ENCODE peak calls at places on chromosomes 7 and 10, in five cellular contexts. One of them, this sample, is unnamed.

GRCh38 chr10:69614130-69614529 is 15.9 kb upstream of the FAM241B start:
- DNase-seq in GM23338: no peak
- DNase-seq in mammary epithelial cell: no peak
- DNase-seq in fibroblast of lung: no peak
- DNase-seq in PC-3: no peak
- DNase-seq in this sample: no peak

GRCh38 chr10:49409755-49410154 is 13.9 kb upstream of the DRGX start:
- DNase-seq in GM23338: no peak
- DNase-seq in mammary epithelial cell: no peak
- DNase-seq in fibroblast of lung: no peak
- DNase-seq in PC-3: peak; percentile 51
- DNase-seq in this sample: no peak

GRCh38 chr10:90319188-90319914 is 538.5 kb downstream of the HTR7 start:
- DNase-seq in GM23338: peak; percentile 58
- DNase-seq in mammary epithelial cell: peak; percentile 90
- DNase-seq in fibroblast of lung: peak; percentile 91
- DNase-seq in PC-3: peak; percentile 96
- DNase-seq in this sample: peak; percentile 45

GRCh38 chr7:112874909-112875308 is 84.7 kb upstream of the TMEM168 start:
- DNase-seq in GM23338: no peak
- DNase-seq in mammary epithelial cell: no peak
- DNase-seq in fibroblast of lung: no peak
- DNase-seq in PC-3: no peak
- DNase-seq in this sample: no peak

GRCh38 chr7:50400114-50400513 is 50.0 kb downstream of the FIGNL1 start:
- DNase-seq in GM23338: no peak
- DNase-seq in mammary epithelial cell: no peak
- DNase-seq in fibroblast of lung: no peak
- DNase-seq in PC-3: no peak
- DNase-seq in this sample: no peak

GRCh38 chr7:665751-666453 is 60.6 kb upstream of the DNAAF5 start:
- DNase-seq in GM23338: peak; percentile 74
- DNase-seq in mammary epithelial cell: no peak
- DNase-seq in fibroblast of lung: no peak
- DNase-seq in PC-3: no peak
- DNase-seq in this sample: no peak

GRCh38 chr10:70418229-70418628 is 14.3 kb downstream of the EIF4EBP2 start:
- DNase-seq in GM23338: no peak
- DNase-seq in mammary epithelial cell: peak; percentile 37
- DNase-seq in fibroblast of lung: peak; percentile 83
- DNase-seq in PC-3: peak; percentile 50
- DNase-seq in this sample: no peak

GRCh38 chr7:68730194-68730593 is 868.1 kb upstream of the AUTS2 start:
- DNase-seq in GM23338: no peak
- DNase-seq in mammary epithelial cell: no peak
- DNase-seq in fibroblast of lung: no peak
- DNase-seq in PC-3: no peak
- DNase-seq in this sample: no peak

GRCh38 chr10:99888623-99889022 is 106.2 kb downstream of the ABCC2 start:
- DNase-seq in GM23338: no peak
- DNase-seq in mammary epithelial cell: no peak
- DNase-seq in fibroblast of lung: peak; percentile 66
- DNase-seq in PC-3: no peak
- DNase-seq in this sample: no peak

GRCh38 chr7:100894860-100895700 is 608 bp downstream of the ACHE start:
- DNase-seq in GM23338: peak; percentile 93
- DNase-seq in mammary epithelial cell: no peak
- DNase-seq in fibroblast of lung: no peak
- DNase-seq in PC-3: peak; percentile 38
- DNase-seq in this sample: peak; percentile 76

GRCh38 chr10:97509120-97509670 is 10.5 kb downstream of the UBTD1 start:
- DNase-seq in GM23338: no peak
- DNase-seq in mammary epithelial cell: no peak
- DNase-seq in fibroblast of lung: no peak
- DNase-seq in PC-3: no peak
- DNase-seq in this sample: no peak

GRCh38 chr10:97676770-97677581 is 10.1 kb downstream of the AVPI1 start:
- DNase-seq in GM23338: peak; percentile 75
- DNase-seq in mammary epithelial cell: peak; percentile 52
- DNase-seq in fibroblast of lung: peak; percentile 68
- DNase-seq in PC-3: peak; percentile 51
- DNase-seq in this sample: peak; percentile 65

GRCh38 chr10:43282881-43283280 is 16.0 kb upstream of the RASGEF1A start:
- DNase-seq in GM23338: peak; percentile 85
- DNase-seq in mammary epithelial cell: peak; percentile 33
- DNase-seq in fibroblast of lung: no peak
- DNase-seq in PC-3: no peak
- DNase-seq in this sample: peak; percentile 42

GRCh38 chr10:74189999-74190421 is 39.0 kb downstream of the ADK start:
- DNase-seq in GM23338: no peak
- DNase-seq in mammary epithelial cell: peak; percentile 98
- DNase-seq in fibroblast of lung: peak; percentile 88
- DNase-seq in PC-3: peak; percentile 100
- DNase-seq in this sample: peak; percentile 60

GRCh38 chr10:132064771-132065437 is 842 bp upstream of the JAKMIP3 start:
- DNase-seq in GM23338: no peak
- DNase-seq in mammary epithelial cell: no peak
- DNase-seq in fibroblast of lung: no peak
- DNase-seq in PC-3: no peak
- DNase-seq in this sample: no peak

GRCh38 chr10:79241990-79242619 is 105.2 kb upstream of the PPIF start:
- DNase-seq in GM23338: peak; percentile 60
- DNase-seq in mammary epithelial cell: peak; percentile 71
- DNase-seq in fibroblast of lung: peak; percentile 33
- DNase-seq in PC-3: peak; percentile 93
- DNase-seq in this sample: peak; percentile 60

GRCh38 chr7:115561341-115562110 is 469.0 kb downstream of the TFEC start:
- DNase-seq in GM23338: no peak
- DNase-seq in mammary epithelial cell: no peak
- DNase-seq in fibroblast of lung: peak; percentile 58
- DNase-seq in PC-3: peak; percentile 47
- DNase-seq in this sample: no peak

GRCh38 chr10:129865413-129865812 is 98.7 kb downstream of the EBF3 start:
- DNase-seq in GM23338: no peak
- DNase-seq in mammary epithelial cell: no peak
- DNase-seq in fibroblast of lung: no peak
- DNase-seq in PC-3: no peak
- DNase-seq in this sample: no peak

GRCh38 chr10:110075726-110076125 is 67.9 kb downstream of the ADD3 start:
- DNase-seq in GM23338: no peak
- DNase-seq in mammary epithelial cell: no peak
- DNase-seq in fibroblast of lung: no peak
- DNase-seq in PC-3: no peak
- DNase-seq in this sample: no peak

GRCh38 chr10:10818082-10818481 is 199.6 kb upstream of the CELF2 start:
- DNase-seq in GM23338: no peak
- DNase-seq in mammary epithelial cell: no peak
- DNase-seq in fibroblast of lung: peak; percentile 34
- DNase-seq in PC-3: no peak
- DNase-seq in this sample: no peak

GRCh38 chr7:92645531-92646061 is 55.4 kb upstream of the FAM133B start:
- DNase-seq in GM23338: no peak
- DNase-seq in mammary epithelial cell: peak; percentile 68
- DNase-seq in fibroblast of lung: no peak
- DNase-seq in PC-3: peak; percentile 91
- DNase-seq in this sample: no peak

GRCh38 chr7:151088856-151089699 is 2.8 kb downstream of the AGAP3 start:
- DNase-seq in GM23338: peak; percentile 61
- DNase-seq in mammary epithelial cell: peak; percentile 85
- DNase-seq in fibroblast of lung: peak; percentile 70
- DNase-seq in PC-3: peak; percentile 39
- DNase-seq in this sample: no peak

GRCh38 chr10:82396886-82397285 is 521.9 kb downstream of the NRG3 start:
- DNase-seq in GM23338: no peak
- DNase-seq in mammary epithelial cell: no peak
- DNase-seq in fibroblast of lung: no peak
- DNase-seq in PC-3: no peak
- DNase-seq in this sample: no peak

GRCh38 chr10:82392533-82392932 is 517.5 kb downstream of the NRG3 start:
- DNase-seq in GM23338: no peak
- DNase-seq in mammary epithelial cell: no peak
- DNase-seq in fibroblast of lung: no peak
- DNase-seq in PC-3: no peak
- DNase-seq in this sample: no peak

GRCh38 chr10:82394122-82394521 is 519.1 kb downstream of the NRG3 start:
- DNase-seq in GM23338: no peak
- DNase-seq in mammary epithelial cell: no peak
- DNase-seq in fibroblast of lung: no peak
- DNase-seq in PC-3: no peak
- DNase-seq in this sample: no peak

GRCh38 chr10:82394987-82395386 is 520.0 kb downstream of the NRG3 start:
- DNase-seq in GM23338: no peak
- DNase-seq in mammary epithelial cell: no peak
- DNase-seq in fibroblast of lung: no peak
- DNase-seq in PC-3: no peak
- DNase-seq in this sample: no peak

DNA sequence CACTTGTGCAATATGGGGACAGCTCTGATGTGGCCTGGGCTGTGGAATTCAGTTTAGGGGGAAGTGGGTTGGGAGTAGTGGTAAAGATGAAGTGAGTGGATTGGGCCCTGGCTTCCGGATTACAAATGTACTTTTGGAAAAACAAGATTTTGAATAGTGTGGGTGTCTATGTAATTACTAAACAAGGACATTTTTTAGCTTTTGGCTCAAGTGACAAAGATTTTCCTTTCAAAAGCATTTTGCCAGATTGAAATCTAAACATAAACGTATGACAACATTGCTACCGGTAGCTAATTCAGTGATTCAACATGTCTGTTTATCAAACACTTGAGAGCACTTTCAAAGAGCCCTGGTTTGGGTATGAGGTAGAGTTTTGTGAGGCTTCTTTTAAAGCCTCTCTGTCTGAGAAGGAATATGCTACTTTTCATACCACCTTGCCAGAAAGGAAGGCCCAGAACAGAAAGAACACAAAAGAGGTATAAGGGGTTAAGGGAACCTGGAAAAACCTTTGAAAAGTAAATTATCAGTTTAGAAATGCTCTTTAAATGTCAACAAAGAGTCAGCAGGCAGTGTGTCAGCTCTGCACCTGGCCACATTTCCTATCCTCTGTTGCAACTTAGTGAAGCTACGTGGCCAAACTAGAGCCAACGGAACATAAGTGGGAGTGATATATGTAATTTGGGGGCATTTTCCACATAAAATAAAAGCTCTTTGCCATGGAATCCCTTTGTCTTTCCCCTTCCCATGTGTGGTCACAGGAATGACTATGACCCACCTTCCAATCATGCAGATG is 516.1 kb downstream of the NRG3 start:
- DNase-seq in GM23338: no peak
- DNase-seq in mammary epithelial cell: no peak
- DNase-seq in fibroblast of lung: no peak
- DNase-seq in PC-3: no peak
- DNase-seq in this sample: no peak
- TF ChIP-seq CTCF in GM23338: no peak
- TF ChIP-seq CTCF in mammary epithelial cell: no peak
- TF ChIP-seq CTCF in fibroblast of lung: no peak
- TF ChIP-seq CTCF in PC-3: no peak
- TF ChIP-seq CTCF in this sample: no peak

GRCh38 chr10:80496555-80497172 is 41.0 kb upstream of the SH2D4B start:
- DNase-seq in GM23338: no peak
- DNase-seq in mammary epithelial cell: no peak
- DNase-seq in fibroblast of lung: no peak
- DNase-seq in PC-3: no peak
- DNase-seq in this sample: no peak
- H3K4me1 ChIP-seq in GM23338: peaks cover 8% of the 10 kb centered on the region
- H3K4me1 ChIP-seq in mammary epithelial cell: peaks cover 71% of the 10 kb centered on the region
- H3K4me1 ChIP-seq in fibroblast of lung: peaks cover 31% of the 10 kb centered on the region
- H3K4me1 ChIP-seq in PC-3: no peaks in the 10 kb centered on the region
- H3K4me1 ChIP-seq in this sample: peaks cover 34% of the 10 kb centered on the region

DNA sequence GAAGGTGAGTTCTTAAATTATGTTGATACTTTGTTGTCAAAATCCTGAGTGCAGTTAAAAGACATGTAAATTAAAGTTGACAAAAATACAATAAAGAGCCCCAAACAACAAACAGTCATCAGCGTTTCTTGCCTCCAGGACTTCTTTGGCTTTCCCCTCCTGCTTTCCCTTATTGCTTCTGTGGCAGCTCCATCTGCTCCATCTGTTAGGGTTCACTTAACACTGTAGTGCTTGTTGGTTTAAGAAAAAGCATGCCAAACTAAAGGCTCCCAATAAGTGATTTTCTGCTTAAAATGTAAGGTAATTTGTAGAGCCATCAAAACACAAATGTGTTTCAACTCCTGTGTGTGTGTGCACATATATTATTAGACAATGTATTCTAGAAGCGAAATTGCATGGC is 254.3 kb upstream of the GNAI1 start:
- DNase-seq in GM23338: no peak
- DNase-seq in mammary epithelial cell: no peak
- DNase-seq in fibroblast of lung: peak; percentile 19
- DNase-seq in PC-3: no peak
- DNase-seq in this sample: no peak
- TF ChIP-seq EZH2 in GM23338: no peak
- TF ChIP-seq EZH2 in mammary epithelial cell: no peak
- TF ChIP-seq EZH2 in fibroblast of lung: no peak
- TF ChIP-seq EZH2 in PC-3: no peak
- TF ChIP-seq EZH2 in this sample: no peak

DNA sequence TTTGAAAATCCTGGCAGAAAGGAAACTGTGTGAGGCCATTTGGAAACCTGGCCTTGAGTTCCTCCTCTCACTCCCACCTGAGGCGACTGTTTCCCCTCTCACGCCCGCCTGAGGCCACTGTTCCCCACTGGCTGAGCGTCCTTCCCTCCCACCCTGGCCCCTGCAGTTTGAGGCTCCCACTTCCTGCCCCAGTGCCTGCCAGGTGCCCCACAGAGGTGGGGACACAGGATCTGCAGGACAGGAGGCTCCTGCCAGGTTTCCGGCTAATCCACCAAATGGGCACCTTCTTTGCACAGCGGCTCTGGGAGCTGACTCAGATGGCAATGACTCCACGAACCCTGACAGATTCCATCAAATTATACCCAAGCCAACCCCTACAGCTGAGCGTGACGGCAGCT is 24.3 kb upstream of the LARP4B start:
- DNase-seq in GM23338: no peak
- DNase-seq in mammary epithelial cell: no peak
- DNase-seq in fibroblast of lung: no peak
- DNase-seq in PC-3: no peak
- DNase-seq in this sample: no peak
- TF ChIP-seq CTCF in GM23338: peak; percentile 23
- TF ChIP-seq CTCF in mammary epithelial cell: no peak
- TF ChIP-seq CTCF in fibroblast of lung: no peak
- TF ChIP-seq CTCF in PC-3: no peak
- TF ChIP-seq CTCF in this sample: no peak

GRCh38 chr10:308101-308500 is 172.8 kb downstream of the ZMYND11 start:
- DNase-seq in GM23338: no peak
- DNase-seq in mammary epithelial cell: no peak
- DNase-seq in fibroblast of lung: no peak
- DNase-seq in PC-3: no peak
- DNase-seq in this sample: no peak

GRCh38 chr10:306654-307185 is 171.5 kb downstream of the ZMYND11 start:
- DNase-seq in GM23338: peak; percentile 77
- DNase-seq in mammary epithelial cell: no peak
- DNase-seq in fibroblast of lung: no peak
- DNase-seq in PC-3: no peak
- DNase-seq in this sample: no peak

GRCh38 chr10:307659-308058 is 172.4 kb downstream of the ZMYND11 start:
- DNase-seq in GM23338: no peak
- DNase-seq in mammary epithelial cell: no peak
- DNase-seq in fibroblast of lung: no peak
- DNase-seq in PC-3: no peak
- DNase-seq in this sample: no peak

GRCh38 chr10:306007-306406 is 170.8 kb downstream of the ZMYND11 start:
- DNase-seq in GM23338: no peak
- DNase-seq in mammary epithelial cell: no peak
- DNase-seq in fibroblast of lung: no peak
- DNase-seq in PC-3: no peak
- DNase-seq in this sample: peak; percentile 53

GRCh38 chr10:305034-305433 is 169.8 kb downstream of the ZMYND11 start:
- DNase-seq in GM23338: no peak
- DNase-seq in mammary epithelial cell: no peak
- DNase-seq in fibroblast of lung: no peak
- DNase-seq in PC-3: no peak
- DNase-seq in this sample: no peak
- H3K4me1 ChIP-seq in GM23338: peaks cover 6% of the 10 kb centered on the region
- H3K4me1 ChIP-seq in mammary epithelial cell: no peaks in the 10 kb centered on the region
- H3K4me1 ChIP-seq in fibroblast of lung: no peaks in the 10 kb centered on the region
- H3K4me1 ChIP-seq in PC-3: no peaks in the 10 kb centered on the region
- H3K4me1 ChIP-seq in this sample: peaks cover 25% of the 10 kb centered on the region